ENCODE peak calls at places on chromosomes 2 and 18, in eight cellular contexts. One of them, this sample, is unnamed.

GRCh38 chr2:164896634-164897033 is 55.0 kb upstream of the COBLL1 start:
- DNase-seq in right cardiac atrium: no peak
- DNase-seq in colonic mucosa: no peak
- DNase-seq in cardiac muscle cell: no peak
- DNase-seq in lower lobe of right lung: no peak
- DNase-seq in CD4-positive, alpha-beta T cell: no peak
- DNase-seq in right atrium auricular region: no peak
- DNase-seq in K562: no peak
- DNase-seq in this sample: no peak

GRCh38 chr18:36127866-36128845 is 984 bp downstream of the SLC39A6 start:
- DNase-seq in right cardiac atrium: no peak
- DNase-seq in colonic mucosa: peak; percentile 42
- DNase-seq in cardiac muscle cell: peak; percentile 52
- DNase-seq in lower lobe of right lung: no peak
- DNase-seq in CD4-positive, alpha-beta T cell: no peak
- DNase-seq in right atrium auricular region: no peak
- DNase-seq in K562: peak; percentile 42
- DNase-seq in this sample: no peak

GRCh38 chr2:191245046-191245868 is at the start of gene MYO1B:
- DNase-seq in right cardiac atrium: peak; percentile 69
- DNase-seq in colonic mucosa: peak; percentile 82
- DNase-seq in cardiac muscle cell: peak; percentile 95
- DNase-seq in lower lobe of right lung: peak; percentile 86
- DNase-seq in CD4-positive, alpha-beta T cell: no peak
- DNase-seq in right atrium auricular region: no peak
- DNase-seq in K562: peak; percentile 10
- DNase-seq in this sample: peak; percentile 85

GRCh38 chr2:42230891-42231290 is 61.7 kb downstream of the EML4 start:
- DNase-seq in right cardiac atrium: no peak
- DNase-seq in colonic mucosa: no peak
- DNase-seq in cardiac muscle cell: no peak
- DNase-seq in lower lobe of right lung: no peak
- DNase-seq in CD4-positive, alpha-beta T cell: no peak
- DNase-seq in right atrium auricular region: no peak
- DNase-seq in K562: no peak
- DNase-seq in this sample: no peak

GRCh38 chr2:86556508-86556907 is 6.7 kb downstream of the CHMP3 start:
- DNase-seq in right cardiac atrium: no peak
- DNase-seq in colonic mucosa: peak; percentile 39
- DNase-seq in cardiac muscle cell: no peak
- DNase-seq in lower lobe of right lung: no peak
- DNase-seq in CD4-positive, alpha-beta T cell: no peak
- DNase-seq in right atrium auricular region: no peak
- DNase-seq in K562: no peak
- DNase-seq in this sample: no peak

GRCh38 chr2:70981421-70981820 is 3.0 kb downstream of the ANKRD53 start:
- DNase-seq in right cardiac atrium: no peak
- DNase-seq in colonic mucosa: no peak
- DNase-seq in cardiac muscle cell: no peak
- DNase-seq in lower lobe of right lung: no peak
- DNase-seq in CD4-positive, alpha-beta T cell: no peak
- DNase-seq in right atrium auricular region: no peak
- DNase-seq in K562: no peak
- DNase-seq in this sample: no peak

GRCh38 chr2:19256239-19256638 is 102.2 kb downstream of the OSR1 start:
- DNase-seq in right cardiac atrium: no peak
- DNase-seq in colonic mucosa: no peak
- DNase-seq in cardiac muscle cell: no peak
- DNase-seq in lower lobe of right lung: no peak
- DNase-seq in CD4-positive, alpha-beta T cell: no peak
- DNase-seq in right atrium auricular region: no peak
- DNase-seq in K562: no peak
- DNase-seq in this sample: no peak

GRCh38 chr2:69773201-69773600 is 31.3 kb downstream of the ANXA4 start:
- DNase-seq in right cardiac atrium: no peak
- DNase-seq in colonic mucosa: no peak
- DNase-seq in cardiac muscle cell: no peak
- DNase-seq in lower lobe of right lung: no peak
- DNase-seq in CD4-positive, alpha-beta T cell: no peak
- DNase-seq in right atrium auricular region: peak; percentile 58
- DNase-seq in K562: no peak
- DNase-seq in this sample: no peak

GRCh38 chr2:1976112-1976511 is 231.8 kb upstream of the PXDN start:
- DNase-seq in right cardiac atrium: no peak
- DNase-seq in colonic mucosa: no peak
- DNase-seq in cardiac muscle cell: no peak
- DNase-seq in lower lobe of right lung: no peak
- DNase-seq in CD4-positive, alpha-beta T cell: no peak
- DNase-seq in right atrium auricular region: peak; percentile 43
- DNase-seq in K562: no peak
- DNase-seq in this sample: no peak

GRCh38 chr18:12048010-12048826 is 45.4 kb upstream of the ANKRD62 start:
- DNase-seq in right cardiac atrium: no peak
- DNase-seq in colonic mucosa: no peak
- DNase-seq in cardiac muscle cell: no peak
- DNase-seq in lower lobe of right lung: no peak
- DNase-seq in CD4-positive, alpha-beta T cell: no peak
- DNase-seq in right atrium auricular region: peak; percentile 44
- DNase-seq in K562: no peak
- DNase-seq in this sample: no peak

GRCh38 chr2:201218780-201219179 is 35.8 kb downstream of the CASP10 start:
- DNase-seq in right cardiac atrium: no peak
- DNase-seq in colonic mucosa: peak; percentile 62
- DNase-seq in cardiac muscle cell: no peak
- DNase-seq in lower lobe of right lung: no peak
- DNase-seq in CD4-positive, alpha-beta T cell: no peak
- DNase-seq in right atrium auricular region: no peak
- DNase-seq in K562: no peak
- DNase-seq in this sample: no peak

GRCh38 chr2:203740741-203741363 is 34.4 kb downstream of the CD28 start:
- DNase-seq in right cardiac atrium: no peak
- DNase-seq in colonic mucosa: no peak
- DNase-seq in cardiac muscle cell: no peak
- DNase-seq in lower lobe of right lung: no peak
- DNase-seq in CD4-positive, alpha-beta T cell: no peak
- DNase-seq in right atrium auricular region: no peak
- DNase-seq in K562: no peak
- DNase-seq in this sample: no peak

GRCh38 chr2:232146294-232146693 is 184.8 kb downstream of the DIS3L2 start:
- DNase-seq in right cardiac atrium: no peak
- DNase-seq in colonic mucosa: no peak
- DNase-seq in cardiac muscle cell: no peak
- DNase-seq in lower lobe of right lung: no peak
- DNase-seq in CD4-positive, alpha-beta T cell: no peak
- DNase-seq in right atrium auricular region: no peak
- DNase-seq in K562: no peak
- DNase-seq in this sample: no peak

GRCh38 chr18:533995-534601 is 33.6 kb upstream of the COLEC12 start:
- DNase-seq in right cardiac atrium: no peak
- DNase-seq in colonic mucosa: no peak
- DNase-seq in cardiac muscle cell: no peak
- DNase-seq in lower lobe of right lung: no peak
- DNase-seq in CD4-positive, alpha-beta T cell: no peak
- DNase-seq in right atrium auricular region: no peak
- DNase-seq in K562: no peak
- DNase-seq in this sample: no peak

GRCh38 chr2:240126731-240127130 is 9.4 kb downstream of the COPS9 start:
- DNase-seq in right cardiac atrium: no peak
- DNase-seq in colonic mucosa: no peak
- DNase-seq in cardiac muscle cell: no peak
- DNase-seq in lower lobe of right lung: peak; percentile 11
- DNase-seq in CD4-positive, alpha-beta T cell: no peak
- DNase-seq in right atrium auricular region: no peak
- DNase-seq in K562: no peak
- DNase-seq in this sample: no peak

GRCh38 chr2:72719416-72719815 is 106.4 kb downstream of the EXOC6B start:
- DNase-seq in right cardiac atrium: no peak
- DNase-seq in colonic mucosa: no peak
- DNase-seq in cardiac muscle cell: peak; percentile 42
- DNase-seq in lower lobe of right lung: no peak
- DNase-seq in CD4-positive, alpha-beta T cell: no peak
- DNase-seq in right atrium auricular region: no peak
- DNase-seq in K562: no peak
- DNase-seq in this sample: no peak

GRCh38 chr2:198116652-198117175 is 312.3 kb downstream of the PLCL1 start:
- DNase-seq in right cardiac atrium: no peak
- DNase-seq in colonic mucosa: no peak
- DNase-seq in cardiac muscle cell: peak; percentile 35
- DNase-seq in lower lobe of right lung: no peak
- DNase-seq in CD4-positive, alpha-beta T cell: no peak
- DNase-seq in right atrium auricular region: no peak
- DNase-seq in K562: no peak
- DNase-seq in this sample: no peak

GRCh38 chr2:12970861-12971260 is 254.1 kb downstream of the TRIB2 start:
- DNase-seq in right cardiac atrium: no peak
- DNase-seq in colonic mucosa: no peak
- DNase-seq in cardiac muscle cell: no peak
- DNase-seq in lower lobe of right lung: no peak
- DNase-seq in CD4-positive, alpha-beta T cell: no peak
- DNase-seq in right atrium auricular region: no peak
- DNase-seq in K562: no peak
- DNase-seq in this sample: no peak

DNA sequence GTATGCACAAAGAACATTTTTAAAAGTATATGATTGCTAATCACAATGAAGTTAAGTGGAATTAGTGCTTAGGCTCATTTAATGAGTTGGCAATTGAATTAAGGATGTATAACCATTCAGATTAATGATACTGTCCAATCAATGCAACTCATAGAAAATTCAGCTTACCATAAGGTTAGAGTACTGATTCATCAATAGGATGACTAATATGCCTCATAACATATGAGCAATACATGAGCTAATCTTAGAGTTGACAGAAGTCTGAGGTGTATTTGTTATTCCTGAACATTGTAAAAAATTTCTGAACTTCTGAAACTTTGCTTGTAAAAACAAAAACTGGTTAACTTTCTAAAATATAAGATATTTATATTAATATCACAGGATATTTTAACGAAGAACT is 118.3 kb upstream of the NETO1 start:
- DNase-seq in right cardiac atrium: no peak
- DNase-seq in colonic mucosa: no peak
- DNase-seq in cardiac muscle cell: no peak
- DNase-seq in lower lobe of right lung: no peak
- DNase-seq in CD4-positive, alpha-beta T cell: no peak
- DNase-seq in right atrium auricular region: no peak
- DNase-seq in K562: no peak
- DNase-seq in this sample: no peak
- H3K27me3 ChIP-seq in right cardiac atrium: no peaks in the 10 kb centered on the region
- H3K27me3 ChIP-seq in colonic mucosa: no peaks in the 10 kb centered on the region
- H3K27me3 ChIP-seq in cardiac muscle cell: no peaks in the 10 kb centered on the region
- H3K27me3 ChIP-seq in lower lobe of right lung: no peaks in the 10 kb centered on the region
- H3K27me3 ChIP-seq in CD4-positive, alpha-beta T cell: no peaks in the 10 kb centered on the region
- H3K27me3 ChIP-seq in right atrium auricular region: no peaks in the 10 kb centered on the region
- H3K27me3 ChIP-seq in K562: no peaks in the 10 kb centered on the region
- H3K27me3 ChIP-seq in this sample: no peaks in the 10 kb centered on the region

GRCh38 chr2:176192351-176192750 is 3.9 kb downstream of the HOXD1 start:
- DNase-seq in right cardiac atrium: no peak
- DNase-seq in colonic mucosa: no peak
- DNase-seq in cardiac muscle cell: no peak
- DNase-seq in lower lobe of right lung: no peak
- DNase-seq in CD4-positive, alpha-beta T cell: no peak
- DNase-seq in right atrium auricular region: no peak
- DNase-seq in K562: no peak
- DNase-seq in this sample: no peak
- H3K27me3 ChIP-seq in right cardiac atrium: peaks cover 18% of the 10 kb centered on the region
- H3K27me3 ChIP-seq in colonic mucosa: peaks cover 13% of the 10 kb centered on the region
- H3K27me3 ChIP-seq in cardiac muscle cell: peaks cover 100% of the 10 kb centered on the region
- H3K27me3 ChIP-seq in lower lobe of right lung: peaks cover 88% of the 10 kb centered on the region
- H3K27me3 ChIP-seq in CD4-positive, alpha-beta T cell: peaks cover 91% of the 10 kb centered on the region
- H3K27me3 ChIP-seq in right atrium auricular region: peaks cover 33% of the 10 kb centered on the region
- H3K27me3 ChIP-seq in K562: peaks cover 23% of the 10 kb centered on the region
- H3K27me3 ChIP-seq in this sample: peaks cover 6% of the 10 kb centered on the region

GRCh38 chr18:25350561-25351201 is 1.3 kb downstream of the ZNF521 start:
- DNase-seq in right cardiac atrium: peak; percentile 64
- DNase-seq in colonic mucosa: peak; percentile 26
- DNase-seq in cardiac muscle cell: peak; percentile 81
- DNase-seq in lower lobe of right lung: peak; percentile 46
- DNase-seq in CD4-positive, alpha-beta T cell: no peak
- DNase-seq in right atrium auricular region: no peak
- DNase-seq in K562: no peak
- DNase-seq in this sample: peak; percentile 65
- H3K27me3 ChIP-seq in right cardiac atrium: no peaks in the 10 kb centered on the region
- H3K27me3 ChIP-seq in colonic mucosa: peaks cover 47% of the 10 kb centered on the region
- H3K27me3 ChIP-seq in cardiac muscle cell: peaks cover 27% of the 10 kb centered on the region
- H3K27me3 ChIP-seq in lower lobe of right lung: peaks cover 18% of the 10 kb centered on the region
- H3K27me3 ChIP-seq in CD4-positive, alpha-beta T cell: peaks cover 77% of the 10 kb centered on the region
- H3K27me3 ChIP-seq in right atrium auricular region: no peaks in the 10 kb centered on the region
- H3K27me3 ChIP-seq in K562: no peaks in the 10 kb centered on the region
- H3K27me3 ChIP-seq in this sample: peaks cover 4% of the 10 kb centered on the region

DNA sequence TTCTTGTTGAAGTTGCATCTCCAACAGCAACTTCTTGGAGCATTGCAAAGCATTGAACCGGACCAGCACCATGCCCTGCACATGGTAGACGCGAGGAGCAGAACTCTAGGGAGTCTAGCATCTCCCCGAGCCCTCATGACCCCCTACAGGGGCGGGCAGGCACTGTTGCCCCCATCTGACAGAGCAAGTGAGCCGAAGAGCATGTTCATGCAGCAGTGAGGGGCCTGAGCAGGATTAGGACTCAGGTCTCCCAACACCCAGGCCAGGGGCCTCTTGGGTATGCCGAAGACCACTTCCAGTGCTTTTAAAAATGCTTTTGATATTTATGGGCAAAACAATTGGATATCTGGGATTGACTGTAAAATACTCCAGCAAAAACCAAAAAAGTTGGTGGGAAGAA is 163.3 kb downstream of the TFCP2L1 start:
- DNase-seq in right cardiac atrium: no peak
- DNase-seq in colonic mucosa: no peak
- DNase-seq in cardiac muscle cell: no peak
- DNase-seq in lower lobe of right lung: no peak
- DNase-seq in CD4-positive, alpha-beta T cell: no peak
- DNase-seq in right atrium auricular region: no peak
- DNase-seq in K562: no peak
- DNase-seq in this sample: no peak
- H3K27me3 ChIP-seq in right cardiac atrium: no peaks in the 10 kb centered on the region
- H3K27me3 ChIP-seq in colonic mucosa: no peaks in the 10 kb centered on the region
- H3K27me3 ChIP-seq in cardiac muscle cell: peaks cover 6% of the 10 kb centered on the region
- H3K27me3 ChIP-seq in lower lobe of right lung: no peaks in the 10 kb centered on the region
- H3K27me3 ChIP-seq in CD4-positive, alpha-beta T cell: no peaks in the 10 kb centered on the region
- H3K27me3 ChIP-seq in right atrium auricular region: no peaks in the 10 kb centered on the region
- H3K27me3 ChIP-seq in K562: no peaks in the 10 kb centered on the region
- H3K27me3 ChIP-seq in this sample: no peaks in the 10 kb centered on the region

GRCh38 chr2:222424281-222424728 is at the start of gene SGPP2:
- DNase-seq in right cardiac atrium: no peak
- DNase-seq in colonic mucosa: peak; percentile 74
- DNase-seq in cardiac muscle cell: no peak
- DNase-seq in lower lobe of right lung: peak; percentile 73
- DNase-seq in CD4-positive, alpha-beta T cell: no peak
- DNase-seq in right atrium auricular region: no peak
- DNase-seq in K562: no peak
- DNase-seq in this sample: no peak
- H3K27me3 ChIP-seq in right cardiac atrium: peaks cover 5% of the 10 kb centered on the region
- H3K27me3 ChIP-seq in colonic mucosa: no peaks in the 10 kb centered on the region
- H3K27me3 ChIP-seq in cardiac muscle cell: peaks cover 15% of the 10 kb centered on the region
- H3K27me3 ChIP-seq in lower lobe of right lung: peaks cover 29% of the 10 kb centered on the region
- H3K27me3 ChIP-seq in CD4-positive, alpha-beta T cell: peaks cover 29% of the 10 kb centered on the region
- H3K27me3 ChIP-seq in right atrium auricular region: no peaks in the 10 kb centered on the region
- H3K27me3 ChIP-seq in K562: no peaks in the 10 kb centered on the region
- H3K27me3 ChIP-seq in this sample: no peaks in the 10 kb centered on the region

This sample was measured in ascending aorta.